ENCODE peak calls at places on chromosome 20, in six cellular contexts. One of them, this sample, is unnamed.

GRCh38 chr20:62123450-62124118 is 1.3 kb downstream of the LSM14B start:
- DNase-seq in H9: no peak
- DNase-seq in left ventricle myocardium inferior: no peak
- DNase-seq in pancreas: no peak
- DNase-seq in PC-9: no peak
- DNase-seq in mucosa of descending colon: no peak
- DNase-seq in this sample: no peak

GRCh38 chr20:50398471-50399002 is 111.6 kb upstream of the PTPN1 start:
- DNase-seq in H9: no peak
- DNase-seq in left ventricle myocardium inferior: no peak
- DNase-seq in pancreas: no peak
- DNase-seq in PC-9: no peak
- DNase-seq in mucosa of descending colon: no peak
- DNase-seq in this sample: no peak

GRCh38 chr20:62356948-62357667 is 10.0 kb downstream of the LAMA5 start:
- DNase-seq in H9: no peak
- DNase-seq in left ventricle myocardium inferior: peak; percentile 75
- DNase-seq in pancreas: no peak
- DNase-seq in PC-9: peak; percentile 96
- DNase-seq in mucosa of descending colon: peak; percentile 52
- DNase-seq in this sample: no peak

GRCh38 chr20:46148313-46149213 is 30.4 kb downstream of the CD40 start:
- DNase-seq in H9: no peak
- DNase-seq in left ventricle myocardium inferior: no peak
- DNase-seq in pancreas: no peak
- DNase-seq in PC-9: no peak
- DNase-seq in mucosa of descending colon: no peak
- DNase-seq in this sample: no peak

GRCh38 chr20:5870462-5871021 is 79.8 kb downstream of the TRMT6 start:
- DNase-seq in H9: no peak
- DNase-seq in left ventricle myocardium inferior: no peak
- DNase-seq in pancreas: no peak
- DNase-seq in PC-9: no peak
- DNase-seq in mucosa of descending colon: no peak
- DNase-seq in this sample: no peak

GRCh38 chr20:1810926-1811620 is 84.1 kb upstream of the SIRPA start:
- DNase-seq in H9: no peak
- DNase-seq in left ventricle myocardium inferior: peak; percentile 19
- DNase-seq in pancreas: no peak
- DNase-seq in PC-9: no peak
- DNase-seq in mucosa of descending colon: no peak
- DNase-seq in this sample: no peak

GRCh38 chr20:8527998-8528397 is 395.9 kb downstream of the PLCB1 start:
- DNase-seq in H9: no peak
- DNase-seq in left ventricle myocardium inferior: no peak
- DNase-seq in pancreas: no peak
- DNase-seq in PC-9: no peak
- DNase-seq in mucosa of descending colon: no peak
- DNase-seq in this sample: no peak

GRCh38 chr20:37757550-37757949 is 63.7 kb downstream of the CTNNBL1 start:
- DNase-seq in H9: no peak
- DNase-seq in left ventricle myocardium inferior: no peak
- DNase-seq in pancreas: no peak
- DNase-seq in PC-9: no peak
- DNase-seq in mucosa of descending colon: no peak
- DNase-seq in this sample: peak; percentile 21

GRCh38 chr20:45997187-45997586 is 11.5 kb upstream of the MMP9 start:
- DNase-seq in H9: no peak
- DNase-seq in left ventricle myocardium inferior: no peak
- DNase-seq in pancreas: no peak
- DNase-seq in PC-9: no peak
- DNase-seq in mucosa of descending colon: no peak
- DNase-seq in this sample: no peak

GRCh38 chr20:35515949-35516645 is 13.4 kb downstream of the C20orf173 start:
- DNase-seq in H9: no peak
- DNase-seq in left ventricle myocardium inferior: no peak
- DNase-seq in pancreas: no peak
- DNase-seq in PC-9: peak; percentile 78
- DNase-seq in mucosa of descending colon: no peak
- DNase-seq in this sample: no peak

GRCh38 chr20:1875169-1875554 is 20.0 kb upstream of the SIRPA start:
- DNase-seq in H9: no peak
- DNase-seq in left ventricle myocardium inferior: no peak
- DNase-seq in pancreas: no peak
- DNase-seq in PC-9: no peak
- DNase-seq in mucosa of descending colon: no peak
- DNase-seq in this sample: no peak

GRCh38 chr20:43723194-43723593 is 3.6 kb downstream of the GTSF1L start:
- DNase-seq in H9: no peak
- DNase-seq in left ventricle myocardium inferior: no peak
- DNase-seq in pancreas: no peak
- DNase-seq in PC-9: no peak
- DNase-seq in mucosa of descending colon: no peak
- DNase-seq in this sample: no peak
- H3K9me3 ChIP-seq in H9: no peaks in the 10 kb centered on the region
- H3K9me3 ChIP-seq in left ventricle myocardium inferior: peaks cover 6% of the 10 kb centered on the region
- H3K9me3 ChIP-seq in pancreas: no peaks in the 10 kb centered on the region
- H3K9me3 ChIP-seq in PC-9: no peaks in the 10 kb centered on the region
- H3K9me3 ChIP-seq in mucosa of descending colon: no peaks in the 10 kb centered on the region
- H3K9me3 ChIP-seq in this sample: no peaks in the 10 kb centered on the region

GRCh38 chr20:57505991-57506390 is 18.9 kb downstream of the CTCFL start:
- DNase-seq in H9: no peak
- DNase-seq in left ventricle myocardium inferior: no peak
- DNase-seq in pancreas: no peak
- DNase-seq in PC-9: no peak
- DNase-seq in mucosa of descending colon: no peak
- DNase-seq in this sample: no peak
- H3K9me3 ChIP-seq in H9: no peaks in the 10 kb centered on the region
- H3K9me3 ChIP-seq in left ventricle myocardium inferior: no peaks in the 10 kb centered on the region
- H3K9me3 ChIP-seq in pancreas: no peaks in the 10 kb centered on the region
- H3K9me3 ChIP-seq in PC-9: no peaks in the 10 kb centered on the region
- H3K9me3 ChIP-seq in mucosa of descending colon: no peaks in the 10 kb centered on the region
- H3K9me3 ChIP-seq in this sample: no peaks in the 10 kb centered on the region

GRCh38 chr20:40085513-40085912 is 603.5 kb downstream of the MAFB start:
- DNase-seq in H9: no peak
- DNase-seq in left ventricle myocardium inferior: no peak
- DNase-seq in pancreas: no peak
- DNase-seq in PC-9: no peak
- DNase-seq in mucosa of descending colon: no peak
- DNase-seq in this sample: no peak

GRCh38 chr20:40082436-40082835 is 606.6 kb downstream of the MAFB start:
- DNase-seq in H9: no peak
- DNase-seq in left ventricle myocardium inferior: no peak
- DNase-seq in pancreas: no peak
- DNase-seq in PC-9: no peak
- DNase-seq in mucosa of descending colon: no peak
- DNase-seq in this sample: no peak

GRCh38 chr20:40081653-40082052 is 607.4 kb downstream of the MAFB start:
- DNase-seq in H9: no peak
- DNase-seq in left ventricle myocardium inferior: no peak
- DNase-seq in pancreas: no peak
- DNase-seq in PC-9: no peak
- DNase-seq in mucosa of descending colon: no peak
- DNase-seq in this sample: no peak

GRCh38 chr20:40080059-40080652 is 608.9 kb downstream of the MAFB start:
- DNase-seq in H9: no peak
- DNase-seq in left ventricle myocardium inferior: no peak
- DNase-seq in pancreas: peak; percentile 9
- DNase-seq in PC-9: no peak
- DNase-seq in mucosa of descending colon: no peak
- DNase-seq in this sample: no peak
- H3K9me3 ChIP-seq in H9: no peaks in the 10 kb centered on the region
- H3K9me3 ChIP-seq in left ventricle myocardium inferior: no peaks in the 10 kb centered on the region
- H3K9me3 ChIP-seq in pancreas: no peaks in the 10 kb centered on the region
- H3K9me3 ChIP-seq in PC-9: no peaks in the 10 kb centered on the region
- H3K9me3 ChIP-seq in mucosa of descending colon: no peaks in the 10 kb centered on the region
- H3K9me3 ChIP-seq in this sample: no peaks in the 10 kb centered on the region

GRCh38 chr20:18541741-18542140 is 25.5 kb upstream of the SMIM26 start:
- DNase-seq in H9: no peak
- DNase-seq in left ventricle myocardium inferior: no peak
- DNase-seq in pancreas: no peak
- DNase-seq in PC-9: no peak
- DNase-seq in mucosa of descending colon: no peak
- DNase-seq in this sample: no peak
- H3K9me3 ChIP-seq in H9: no peaks in the 10 kb centered on the region
- H3K9me3 ChIP-seq in left ventricle myocardium inferior: no peaks in the 10 kb centered on the region
- H3K9me3 ChIP-seq in pancreas: no peaks in the 10 kb centered on the region
- H3K9me3 ChIP-seq in PC-9: no peaks in the 10 kb centered on the region
- H3K9me3 ChIP-seq in mucosa of descending colon: no peaks in the 10 kb centered on the region
- H3K9me3 ChIP-seq in this sample: no peaks in the 10 kb centered on the region

GRCh38 chr20:60306105-60306504 is 347.9 kb downstream of the CDH26 start:
- DNase-seq in H9: no peak
- DNase-seq in left ventricle myocardium inferior: no peak
- DNase-seq in pancreas: no peak
- DNase-seq in PC-9: no peak
- DNase-seq in mucosa of descending colon: no peak
- DNase-seq in this sample: peak; percentile 7

GRCh38 chr20:60313609-60314008 is 355.4 kb downstream of the CDH26 start:
- DNase-seq in H9: no peak
- DNase-seq in left ventricle myocardium inferior: no peak
- DNase-seq in pancreas: no peak
- DNase-seq in PC-9: no peak
- DNase-seq in mucosa of descending colon: no peak
- DNase-seq in this sample: no peak

GRCh38 chr20:60314727-60315126 is 356.5 kb downstream of the CDH26 start:
- DNase-seq in H9: no peak
- DNase-seq in left ventricle myocardium inferior: no peak
- DNase-seq in pancreas: no peak
- DNase-seq in PC-9: no peak
- DNase-seq in mucosa of descending colon: no peak
- DNase-seq in this sample: no peak

GRCh38 chr20:60306516-60306915 is 348.3 kb downstream of the CDH26 start:
- DNase-seq in H9: no peak
- DNase-seq in left ventricle myocardium inferior: no peak
- DNase-seq in pancreas: no peak
- DNase-seq in PC-9: no peak
- DNase-seq in mucosa of descending colon: no peak
- DNase-seq in this sample: no peak

DNA sequence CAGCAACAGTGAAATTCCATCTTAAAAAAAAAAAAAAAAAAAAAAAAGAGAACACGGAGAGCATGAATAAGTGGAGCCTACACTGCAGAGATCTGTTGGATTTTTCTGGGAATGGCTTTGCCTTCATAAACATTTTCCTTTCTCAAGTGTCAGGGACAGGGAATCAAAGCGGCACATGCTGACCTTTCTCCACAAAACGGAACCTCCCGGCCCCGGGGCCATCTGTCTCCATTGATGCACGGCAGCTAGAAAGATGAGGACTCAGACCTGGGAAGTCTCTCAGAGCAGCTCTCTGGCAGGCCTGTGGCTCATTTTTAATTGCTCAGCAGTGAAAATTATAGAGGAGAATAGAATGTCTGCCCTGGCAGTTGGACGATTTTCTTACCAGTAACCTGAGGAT is 352.3 kb downstream of the CDH26 start:
- DNase-seq in H9: no peak
- DNase-seq in left ventricle myocardium inferior: no peak
- DNase-seq in pancreas: no peak
- DNase-seq in PC-9: no peak
- DNase-seq in mucosa of descending colon: no peak
- DNase-seq in this sample: no peak
- H3K9me3 ChIP-seq in H9: no peaks in the 10 kb centered on the region
- H3K9me3 ChIP-seq in left ventricle myocardium inferior: no peaks in the 10 kb centered on the region
- H3K9me3 ChIP-seq in pancreas: no peaks in the 10 kb centered on the region
- H3K9me3 ChIP-seq in PC-9: no peaks in the 10 kb centered on the region
- H3K9me3 ChIP-seq in mucosa of descending colon: no peaks in the 10 kb centered on the region
- H3K9me3 ChIP-seq in this sample: no peaks in the 10 kb centered on the region

DNA sequence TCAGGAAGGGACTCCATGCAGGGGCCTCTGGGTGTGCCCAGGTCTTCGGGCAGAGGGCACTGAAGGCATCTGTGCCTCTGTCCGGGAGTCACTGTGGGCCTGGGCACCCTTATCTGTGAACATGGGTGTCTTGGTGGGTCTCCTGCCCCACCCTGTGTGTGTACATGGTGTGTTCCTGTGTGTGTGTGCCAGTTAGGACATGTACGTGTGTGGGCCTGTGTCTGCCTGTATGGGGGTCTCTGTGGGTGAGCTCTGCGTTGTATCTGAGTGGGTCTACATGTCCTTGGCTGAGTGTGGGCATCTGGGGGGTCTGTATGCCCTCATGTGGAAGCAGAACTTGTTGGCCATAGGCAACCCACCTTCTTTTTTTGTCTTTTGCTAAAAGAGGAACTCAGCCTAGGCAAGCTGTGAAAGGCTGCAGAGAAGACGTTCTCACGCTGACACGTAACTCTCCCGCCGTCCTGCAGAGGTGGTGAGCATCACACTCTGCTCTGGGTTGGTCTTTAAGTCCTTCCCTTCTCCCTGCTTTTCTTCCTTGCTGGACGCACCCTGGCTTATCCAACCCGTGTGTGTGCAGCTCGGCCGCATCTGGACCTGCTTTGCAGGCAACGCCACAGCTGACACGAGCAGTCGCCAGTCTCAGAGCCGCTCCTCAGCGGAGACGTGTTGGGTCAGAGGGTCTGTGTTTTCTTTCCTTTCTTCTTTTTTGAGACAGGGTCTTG is 532 bp upstream of the NPBWR2 start:
- DNase-seq in H9: no peak
- DNase-seq in left ventricle myocardium inferior: peak; percentile 5
- DNase-seq in pancreas: no peak
- DNase-seq in PC-9: no peak
- DNase-seq in mucosa of descending colon: no peak
- DNase-seq in this sample: peak; percentile 11
- H3K9me3 ChIP-seq in H9: no peaks in the 10 kb centered on the region
- H3K9me3 ChIP-seq in left ventricle myocardium inferior: no peaks in the 10 kb centered on the region
- H3K9me3 ChIP-seq in pancreas: no peaks in the 10 kb centered on the region
- H3K9me3 ChIP-seq in PC-9: no peaks in the 10 kb centered on the region
- H3K9me3 ChIP-seq in mucosa of descending colon: no peaks in the 10 kb centered on the region
- H3K9me3 ChIP-seq in this sample: no peaks in the 10 kb centered on the region